ENCODE peak calls at places on chromosome X, in ten cellular contexts. S is EH; W is WTC11; O is GDM1; M is activated CD8-positive, alpha-beta T cell treated with anti-CD3 and anti-CD28 coated beads, Interleukin-2, amount 10 ng/mL, durations not matched to agents 7 days and 5 days; P is NCI-H510A treated with DMSO at 0.1 percent for 48 hours; H is ACHN; L is mammary epithelial cell; Z is fibroblast of the aortic adventitia; I is heart left ventricle. V is an unnamed sample.

GRCh38 chrX:39477438-39478120 is 620.2 kb downstream of the BCOR start:
- DNase-seq in S (no peak), W (peak), O (no peak), M (peak), P (peak), H (no peak), L (no peak), Z (no peak), I (peak), V (peak)

GRCh38 chrX:139967300-139967699 is 2.0 kb upstream of the CXorf66 start:
- DNase-seq in S (peak), W (peak), O (no peak), M (no peak), P (no peak), H (peak), L (no peak), Z (no peak), I (no peak), V (no peak)

GRCh38 chrX:15059488-15059887 is 186.3 kb downstream of the MOSPD2 start:
- DNase-seq in S (peak), W (no peak), O (no peak), M (no peak), P (no peak), H (no peak), L (no peak), Z (no peak), I (no peak), V (peak)

GRCh38 chrX:118976599-118977340 is 2.4 kb downstream of the LONRF3 start:
- DNase-seq in S (peak), W (no peak), O (no peak), M (no peak), P (peak), H (peak), L (no peak), Z (no peak), I (peak), V (peak)

GRCh38 chrX:53440631-53441517 is 6.7 kb upstream of the HSD17B10 start:
- DNase-seq in S (peak), W (no peak), O (no peak), M (peak), P (peak), H (no peak), L (peak), Z (peak), I (peak), V (peak)

GRCh38 chrX:37348237-37349130 is 680 bp upstream of the PRRG1 start:
- DNase-seq in S (peak), W (no peak), O (no peak), M (no peak), P (no peak), H (peak), L (no peak), Z (no peak), I (no peak), V (peak)

GRCh38 chrX:13066391-13066790 is 22.0 kb upstream of the FAM9C start:
- DNase-seq in S (peak), W (no peak), O (no peak), M (no peak), P (no peak), H (no peak), L (no peak), Z (no peak), I (no peak), V (no peak)

GRCh38 chrX:75968293-75968692 is 183.2 kb upstream of the MAGEE2 start:
- DNase-seq in S (no peak), W (peak), O (no peak), M (no peak), P (no peak), H (no peak), L (no peak), Z (no peak), I (no peak), V (no peak)

GRCh38 chrX:154457491-154458115 is 478 bp upstream of the PLXNA3 start:
- DNase-seq in S (peak), W (peak), O (no peak), M (peak), P (peak), H (peak), L (peak), Z (no peak), I (peak), V (peak)

GRCh38 chrX:131330735-131331134 is 41.6 kb upstream of the IGSF1 start:
- DNase-seq in S (no peak), W (no peak), O (no peak), M (no peak), P (no peak), H (no peak), L (no peak), Z (no peak), I (no peak), V (no peak)

GRCh38 chrX:53587795-53588194 is 98.7 kb downstream of the HUWE1 start:
- DNase-seq in S (no peak), W (no peak), O (no peak), M (no peak), P (no peak), H (no peak), L (no peak), Z (no peak), I (no peak), V (no peak)

GRCh38 chrX:23008431-23009099 is 8.8 kb downstream of the DDX53 start:
- DNase-seq in S (peak), W (no peak), O (peak), M (no peak), P (no peak), H (peak), L (no peak), Z (peak), I (no peak), V (peak)

GRCh38 chrX:135421932-135422809 is at the start of gene SMIM10L2A:
- DNase-seq in S (no peak), W (peak), O (no peak), M (peak), P (peak), H (no peak), L (no peak), Z (no peak), I (no peak), V (no peak)

GRCh38 chrX:130705591-130705990 is 197.4 kb downstream of the ENOX2 start:
- DNase-seq in S (no peak), W (no peak), O (no peak), M (no peak), P (no peak), H (no peak), L (no peak), Z (no peak), I (no peak), V (no peak)

GRCh38 chrX:15960237-15960636 is 105.6 kb upstream of the AP1S2 start:
- DNase-seq in S (no peak), W (no peak), O (no peak), M (no peak), P (no peak), H (no peak), L (no peak), Z (no peak), I (no peak), V (no peak)

V was measured in hepatocyte.